ENCODE peak calls at places on chromosomes 12 and 14, in nine cellular contexts. One of them, this sample, is unnamed. For H3K4me1, the result is how much of the 10 kb centered on the place peaks cover.

GRCh38 chr12:19576421-19576925 is 137.2 kb downstream of the AEBP2 start:
- DNase-seq in astrocyte: no peak
- DNase-seq in HCT116: no peak
- DNase-seq in testis: no peak
- DNase-seq in CD8-positive, alpha-beta T cell: no peak
- DNase-seq in CD8-positive, alpha-beta memory T cell: no peak
- DNase-seq in heart left ventricle: no peak
- DNase-seq in H9: no peak
- DNase-seq in body of pancreas: no peak
- DNase-seq in this sample: no peak

GRCh38 chr12:3885179-3886094 is 12.2 kb upstream of the PARP11 start:
- DNase-seq in astrocyte: peak
- DNase-seq in HCT116: peak
- DNase-seq in testis: no peak
- DNase-seq in CD8-positive, alpha-beta T cell: peak
- DNase-seq in CD8-positive, alpha-beta memory T cell: peak
- DNase-seq in heart left ventricle: peak
- DNase-seq in H9: no peak
- DNase-seq in body of pancreas: peak
- DNase-seq in this sample: no peak

GRCh38 chr14:53947452-53948180 is 9.0 kb downstream of the BMP4 start:
- DNase-seq in astrocyte: peak
- DNase-seq in HCT116: no peak
- DNase-seq in testis: no peak
- DNase-seq in CD8-positive, alpha-beta T cell: no peak
- DNase-seq in CD8-positive, alpha-beta memory T cell: no peak
- DNase-seq in heart left ventricle: no peak
- DNase-seq in H9: no peak
- DNase-seq in body of pancreas: no peak
- DNase-seq in this sample: no peak

GRCh38 chr12:122420471-122421262 is 1.8 kb downstream of the CLIP1 start:
- DNase-seq in astrocyte: no peak
- DNase-seq in HCT116: no peak
- DNase-seq in testis: no peak
- DNase-seq in CD8-positive, alpha-beta T cell: no peak
- DNase-seq in CD8-positive, alpha-beta memory T cell: no peak
- DNase-seq in heart left ventricle: no peak
- DNase-seq in H9: no peak
- DNase-seq in body of pancreas: peak
- DNase-seq in this sample: no peak

GRCh38 chr14:60665178-60665555 is 15.9 kb upstream of the SIX1 start:
- DNase-seq in astrocyte: no peak
- DNase-seq in HCT116: no peak
- DNase-seq in testis: no peak
- DNase-seq in CD8-positive, alpha-beta T cell: no peak
- DNase-seq in CD8-positive, alpha-beta memory T cell: no peak
- DNase-seq in heart left ventricle: no peak
- DNase-seq in H9: no peak
- DNase-seq in body of pancreas: no peak
- DNase-seq in this sample: no peak

GRCh38 chr12:69555461-69555860 is 29.8 kb upstream of the CCT2 start:
- DNase-seq in astrocyte: peak
- DNase-seq in HCT116: no peak
- DNase-seq in testis: no peak
- DNase-seq in CD8-positive, alpha-beta T cell: no peak
- DNase-seq in CD8-positive, alpha-beta memory T cell: no peak
- DNase-seq in heart left ventricle: no peak
- DNase-seq in H9: no peak
- DNase-seq in body of pancreas: no peak
- DNase-seq in this sample: no peak

GRCh38 chr14:75941030-75941429 is 40.8 kb downstream of the TGFB3 start:
- DNase-seq in astrocyte: no peak
- DNase-seq in HCT116: no peak
- DNase-seq in testis: no peak
- DNase-seq in CD8-positive, alpha-beta T cell: no peak
- DNase-seq in CD8-positive, alpha-beta memory T cell: no peak
- DNase-seq in heart left ventricle: no peak
- DNase-seq in H9: no peak
- DNase-seq in body of pancreas: no peak
- DNase-seq in this sample: no peak

GRCh38 chr12:69653703-69654102 is 43.0 kb upstream of the LRRC10 start:
- DNase-seq in astrocyte: no peak
- DNase-seq in HCT116: no peak
- DNase-seq in testis: no peak
- DNase-seq in CD8-positive, alpha-beta T cell: no peak
- DNase-seq in CD8-positive, alpha-beta memory T cell: no peak
- DNase-seq in heart left ventricle: no peak
- DNase-seq in H9: no peak
- DNase-seq in body of pancreas: no peak
- DNase-seq in this sample: no peak

GRCh38 chr12:93062100-93062419 is 133.0 kb upstream of the EEA1 start:
- DNase-seq in astrocyte: no peak
- DNase-seq in HCT116: no peak
- DNase-seq in testis: no peak
- DNase-seq in CD8-positive, alpha-beta T cell: no peak
- DNase-seq in CD8-positive, alpha-beta memory T cell: no peak
- DNase-seq in heart left ventricle: no peak
- DNase-seq in H9: no peak
- DNase-seq in body of pancreas: no peak
- DNase-seq in this sample: no peak

GRCh38 chr14:32408018-32408417 is 78.9 kb downstream of the AKAP6 start:
- DNase-seq in astrocyte: peak
- DNase-seq in HCT116: no peak
- DNase-seq in testis: peak
- DNase-seq in CD8-positive, alpha-beta T cell: no peak
- DNase-seq in CD8-positive, alpha-beta memory T cell: no peak
- DNase-seq in heart left ventricle: peak
- DNase-seq in H9: no peak
- DNase-seq in body of pancreas: no peak
- DNase-seq in this sample: no peak

GRCh38 chr12:122980192-122981035 is at the start of gene ARL6IP4:
- DNase-seq in astrocyte: peak
- DNase-seq in HCT116: no peak
- DNase-seq in testis: peak
- DNase-seq in CD8-positive, alpha-beta T cell: peak
- DNase-seq in CD8-positive, alpha-beta memory T cell: peak
- DNase-seq in heart left ventricle: peak
- DNase-seq in H9: no peak
- DNase-seq in body of pancreas: peak
- DNase-seq in this sample: peak

GRCh38 chr12:32686340-32686739 is 7.2 kb downstream of the DNM1L start:
- DNase-seq in astrocyte: no peak
- DNase-seq in HCT116: no peak
- DNase-seq in testis: no peak
- DNase-seq in CD8-positive, alpha-beta T cell: no peak
- DNase-seq in CD8-positive, alpha-beta memory T cell: no peak
- DNase-seq in heart left ventricle: no peak
- DNase-seq in H9: no peak
- DNase-seq in body of pancreas: no peak
- DNase-seq in this sample: no peak

GRCh38 chr12:71195338-71195896 is 37.6 kb upstream of the TSPAN8 start:
- DNase-seq in astrocyte: no peak
- DNase-seq in HCT116: no peak
- DNase-seq in testis: no peak
- DNase-seq in CD8-positive, alpha-beta T cell: no peak
- DNase-seq in CD8-positive, alpha-beta memory T cell: no peak
- DNase-seq in heart left ventricle: no peak
- DNase-seq in H9: no peak
- DNase-seq in body of pancreas: no peak
- DNase-seq in this sample: no peak

GRCh38 chr12:27635349-27635972 is 60.8 kb upstream of the REP15 start:
- DNase-seq in astrocyte: peak
- DNase-seq in HCT116: peak
- DNase-seq in testis: no peak
- DNase-seq in CD8-positive, alpha-beta T cell: no peak
- DNase-seq in CD8-positive, alpha-beta memory T cell: no peak
- DNase-seq in heart left ventricle: no peak
- DNase-seq in H9: no peak
- DNase-seq in body of pancreas: no peak
- DNase-seq in this sample: no peak

GRCh38 chr14:32938719-32939253 is at the start of gene NPAS3:
- DNase-seq in astrocyte: no peak
- DNase-seq in HCT116: no peak
- DNase-seq in testis: no peak
- DNase-seq in CD8-positive, alpha-beta T cell: no peak
- DNase-seq in CD8-positive, alpha-beta memory T cell: no peak
- DNase-seq in heart left ventricle: no peak
- DNase-seq in H9: no peak
- DNase-seq in body of pancreas: peak
- DNase-seq in this sample: no peak

GRCh38 chr14:35818346-35819115 is 7.6 kb upstream of the BRMS1L start:
- DNase-seq in astrocyte: peak
- DNase-seq in HCT116: no peak
- DNase-seq in testis: peak
- DNase-seq in CD8-positive, alpha-beta T cell: no peak
- DNase-seq in CD8-positive, alpha-beta memory T cell: peak
- DNase-seq in heart left ventricle: no peak
- DNase-seq in H9: no peak
- DNase-seq in body of pancreas: peak
- DNase-seq in this sample: no peak

GRCh38 chr12:4107436-4107878 is 166.1 kb upstream of the CCND2 start:
- DNase-seq in astrocyte: no peak
- DNase-seq in HCT116: peak
- DNase-seq in testis: peak
- DNase-seq in CD8-positive, alpha-beta T cell: peak
- DNase-seq in CD8-positive, alpha-beta memory T cell: peak
- DNase-seq in heart left ventricle: peak
- DNase-seq in H9: peak
- DNase-seq in body of pancreas: peak
- DNase-seq in this sample: peak

GRCh38 chr12:94793191-94793595 is 142.8 kb upstream of the TMCC3 start:
- DNase-seq in astrocyte: no peak
- DNase-seq in HCT116: no peak
- DNase-seq in testis: no peak
- DNase-seq in CD8-positive, alpha-beta T cell: no peak
- DNase-seq in CD8-positive, alpha-beta memory T cell: no peak
- DNase-seq in heart left ventricle: no peak
- DNase-seq in H9: peak
- DNase-seq in body of pancreas: no peak
- DNase-seq in this sample: no peak

GRCh38 chr12:88418856-88419497 is 161.3 kb downstream of the KITLG start:
- DNase-seq in astrocyte: peak
- DNase-seq in HCT116: no peak
- DNase-seq in testis: no peak
- DNase-seq in CD8-positive, alpha-beta T cell: no peak
- DNase-seq in CD8-positive, alpha-beta memory T cell: no peak
- DNase-seq in heart left ventricle: no peak
- DNase-seq in H9: no peak
- DNase-seq in body of pancreas: no peak
- DNase-seq in this sample: no peak

DNA sequence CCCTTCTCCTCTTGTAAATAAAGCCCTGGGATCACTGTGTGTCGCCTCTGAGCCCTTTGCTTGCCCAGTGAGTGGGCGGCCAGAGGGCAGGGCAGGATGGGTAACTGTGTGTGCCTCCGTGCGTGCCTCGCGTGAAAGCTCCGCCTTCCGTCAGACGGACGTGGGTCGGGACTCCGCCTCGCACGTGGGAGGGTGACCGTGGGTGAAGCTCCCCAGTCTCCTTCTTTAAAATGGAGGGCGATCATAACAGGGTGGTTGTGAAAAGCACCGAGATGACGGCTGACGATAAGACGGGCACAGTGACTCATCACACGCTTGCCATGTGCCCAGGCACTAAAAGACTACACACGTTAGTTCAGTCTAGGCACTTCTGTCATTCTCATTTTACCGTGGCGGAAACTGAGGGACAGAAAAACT is 9.2 kb downstream of the PHB2 start:
- DNase-seq in astrocyte: peak
- DNase-seq in HCT116: no peak
- DNase-seq in testis: peak
- DNase-seq in CD8-positive, alpha-beta T cell: peak
- DNase-seq in CD8-positive, alpha-beta memory T cell: peak
- DNase-seq in heart left ventricle: peak
- DNase-seq in H9: no peak
- DNase-seq in body of pancreas: peak
- DNase-seq in this sample: peak
- H3K4me1 ChIP-seq in astrocyte: under half
- H3K4me1 ChIP-seq in HCT116: half or more
- H3K4me1 ChIP-seq in testis: under half
- H3K4me1 ChIP-seq in CD8-positive, alpha-beta T cell: half or more
- H3K4me1 ChIP-seq in CD8-positive, alpha-beta memory T cell: half or more
- H3K4me1 ChIP-seq in heart left ventricle: half or more
- H3K4me1 ChIP-seq in H9: under half
- H3K4me1 ChIP-seq in body of pancreas: under half
- H3K4me1 ChIP-seq in this sample: half or more

GRCh38 chr14:100282766-100283419 is 23.4 kb downstream of the SLC25A29 start:
- DNase-seq in astrocyte: no peak
- DNase-seq in HCT116: no peak
- DNase-seq in testis: no peak
- DNase-seq in CD8-positive, alpha-beta T cell: no peak
- DNase-seq in CD8-positive, alpha-beta memory T cell: no peak
- DNase-seq in heart left ventricle: no peak
- DNase-seq in H9: no peak
- DNase-seq in body of pancreas: no peak
- DNase-seq in this sample: no peak
- H3K27ac ChIP-seq in astrocyte: no peak
- H3K27ac ChIP-seq in HCT116: no peak
- H3K27ac ChIP-seq in testis: no peak
- H3K27ac ChIP-seq in CD8-positive, alpha-beta T cell: no peak
- H3K27ac ChIP-seq in CD8-positive, alpha-beta memory T cell: no peak
- H3K27ac ChIP-seq in heart left ventricle: no peak
- H3K27ac ChIP-seq in H9: no peak
- H3K27ac ChIP-seq in body of pancreas: no peak
- H3K27ac ChIP-seq in this sample: no peak

GRCh38 chr14:105419055-105419304 is 647 bp upstream of the MTA1 start:
- DNase-seq in astrocyte: no peak
- DNase-seq in HCT116: no peak
- DNase-seq in testis: no peak
- DNase-seq in CD8-positive, alpha-beta T cell: no peak
- DNase-seq in CD8-positive, alpha-beta memory T cell: no peak
- DNase-seq in heart left ventricle: no peak
- DNase-seq in H9: no peak
- DNase-seq in body of pancreas: no peak
- DNase-seq in this sample: no peak
- H3K4me1 ChIP-seq in astrocyte: under half
- H3K4me1 ChIP-seq in HCT116: under half
- H3K4me1 ChIP-seq in testis: under half
- H3K4me1 ChIP-seq in CD8-positive, alpha-beta T cell: under half
- H3K4me1 ChIP-seq in CD8-positive, alpha-beta memory T cell: under half
- H3K4me1 ChIP-seq in heart left ventricle: half or more
- H3K4me1 ChIP-seq in H9: under half
- H3K4me1 ChIP-seq in body of pancreas: under half
- H3K4me1 ChIP-seq in this sample: under half

GRCh38 chr12:132558861-132559623 is 51.3 kb downstream of the LRCOL1 start:
- DNase-seq in astrocyte: no peak
- DNase-seq in HCT116: no peak
- DNase-seq in testis: no peak
- DNase-seq in CD8-positive, alpha-beta T cell: no peak
- DNase-seq in CD8-positive, alpha-beta memory T cell: peak
- DNase-seq in heart left ventricle: no peak
- DNase-seq in H9: no peak
- DNase-seq in body of pancreas: no peak
- DNase-seq in this sample: no peak
- H3K27ac ChIP-seq in astrocyte: no peak
- H3K27ac ChIP-seq in HCT116: no peak
- H3K27ac ChIP-seq in testis: no peak
- H3K27ac ChIP-seq in CD8-positive, alpha-beta T cell: no peak
- H3K27ac ChIP-seq in CD8-positive, alpha-beta memory T cell: no peak
- H3K27ac ChIP-seq in heart left ventricle: no peak
- H3K27ac ChIP-seq in H9: no peak
- H3K27ac ChIP-seq in body of pancreas: no peak
- H3K27ac ChIP-seq in this sample: no peak

This sample was measured in effector memory CD4-positive, alpha-beta T cell.